ENCODE peak calls at places on chromosomes 5 and 9, in eight cellular contexts. One of them, this sample, is unnamed.

GRCh38 chr9:124843635-124844034 is 9.6 kb upstream of the WDR38 start:
- DNase-seq in hippocampal formation: no peak
- DNase-seq in RPMI7951: no peak
- DNase-seq in stimulated activated CD4-positive, alpha-beta T cell treated with anti-CD3 and anti-CD28 coated beads, TNF-alpha, amount 100 ng/mL, for 24 hours: no peak
- DNase-seq in mammary epithelial cell: no peak
- DNase-seq in activated T-helper 1 cell treated with anti-CD3 and anti-CD28 coated beads, Interleukin-12 subunit alpha, Interleukin-12 subunit beta, Interleukin-2, Interleukin-4 antibody, amounts not matched to agents 30 ng/mL and 10 ng/mL and 1 ng/mL, durations not matched to agents 14 hours and 24 hours and 36 hours: no peak
- DNase-seq in NCI-H446 treated with DMSO at 0.1 percent for 48 hours: no peak
- DNase-seq in activated CD8-positive, alpha-beta memory T cell treated with anti-CD3 and anti-CD28 coated beads for 48 hours: no peak
- DNase-seq in this sample: no peak

GRCh38 chr5:139958749-139959148 is 84.3 kb downstream of the NRG2 start:
- DNase-seq in hippocampal formation: no peak
- DNase-seq in RPMI7951: no peak
- DNase-seq in stimulated activated CD4-positive, alpha-beta T cell treated with anti-CD3 and anti-CD28 coated beads, TNF-alpha, amount 100 ng/mL, for 24 hours: no peak
- DNase-seq in mammary epithelial cell: no peak
- DNase-seq in activated T-helper 1 cell treated with anti-CD3 and anti-CD28 coated beads, Interleukin-12 subunit alpha, Interleukin-12 subunit beta, Interleukin-2, Interleukin-4 antibody, amounts not matched to agents 30 ng/mL and 10 ng/mL and 1 ng/mL, durations not matched to agents 14 hours and 24 hours and 36 hours: no peak
- DNase-seq in NCI-H446 treated with DMSO at 0.1 percent for 48 hours: no peak
- DNase-seq in activated CD8-positive, alpha-beta memory T cell treated with anti-CD3 and anti-CD28 coated beads for 48 hours: no peak
- DNase-seq in this sample: no peak

GRCh38 chr9:91378695-91379127 is 17.0 kb upstream of the AUH start:
- DNase-seq in hippocampal formation: no peak
- DNase-seq in RPMI7951: peak
- DNase-seq in stimulated activated CD4-positive, alpha-beta T cell treated with anti-CD3 and anti-CD28 coated beads, TNF-alpha, amount 100 ng/mL, for 24 hours: no peak
- DNase-seq in mammary epithelial cell: no peak
- DNase-seq in activated T-helper 1 cell treated with anti-CD3 and anti-CD28 coated beads, Interleukin-12 subunit alpha, Interleukin-12 subunit beta, Interleukin-2, Interleukin-4 antibody, amounts not matched to agents 30 ng/mL and 10 ng/mL and 1 ng/mL, durations not matched to agents 14 hours and 24 hours and 36 hours: no peak
- DNase-seq in NCI-H446 treated with DMSO at 0.1 percent for 48 hours: no peak
- DNase-seq in activated CD8-positive, alpha-beta memory T cell treated with anti-CD3 and anti-CD28 coated beads for 48 hours: no peak
- DNase-seq in this sample: no peak

GRCh38 chr9:126532951-126533910 is 80.5 kb upstream of the LMX1B start:
- DNase-seq in hippocampal formation: no peak
- DNase-seq in RPMI7951: no peak
- DNase-seq in stimulated activated CD4-positive, alpha-beta T cell treated with anti-CD3 and anti-CD28 coated beads, TNF-alpha, amount 100 ng/mL, for 24 hours: no peak
- DNase-seq in mammary epithelial cell: no peak
- DNase-seq in activated T-helper 1 cell treated with anti-CD3 and anti-CD28 coated beads, Interleukin-12 subunit alpha, Interleukin-12 subunit beta, Interleukin-2, Interleukin-4 antibody, amounts not matched to agents 30 ng/mL and 10 ng/mL and 1 ng/mL, durations not matched to agents 14 hours and 24 hours and 36 hours: no peak
- DNase-seq in NCI-H446 treated with DMSO at 0.1 percent for 48 hours: no peak
- DNase-seq in activated CD8-positive, alpha-beta memory T cell treated with anti-CD3 and anti-CD28 coated beads for 48 hours: no peak
- DNase-seq in this sample: no peak

GRCh38 chr9:93355827-93356226 is 95.7 kb upstream of the FAM120A start:
- DNase-seq in hippocampal formation: no peak
- DNase-seq in RPMI7951: no peak
- DNase-seq in stimulated activated CD4-positive, alpha-beta T cell treated with anti-CD3 and anti-CD28 coated beads, TNF-alpha, amount 100 ng/mL, for 24 hours: no peak
- DNase-seq in mammary epithelial cell: no peak
- DNase-seq in activated T-helper 1 cell treated with anti-CD3 and anti-CD28 coated beads, Interleukin-12 subunit alpha, Interleukin-12 subunit beta, Interleukin-2, Interleukin-4 antibody, amounts not matched to agents 30 ng/mL and 10 ng/mL and 1 ng/mL, durations not matched to agents 14 hours and 24 hours and 36 hours: no peak
- DNase-seq in NCI-H446 treated with DMSO at 0.1 percent for 48 hours: no peak
- DNase-seq in activated CD8-positive, alpha-beta memory T cell treated with anti-CD3 and anti-CD28 coated beads for 48 hours: no peak
- DNase-seq in this sample: no peak

GRCh38 chr5:157965989-157966388 is 107.0 kb upstream of the CLINT1 start:
- DNase-seq in hippocampal formation: no peak
- DNase-seq in RPMI7951: no peak
- DNase-seq in stimulated activated CD4-positive, alpha-beta T cell treated with anti-CD3 and anti-CD28 coated beads, TNF-alpha, amount 100 ng/mL, for 24 hours: no peak
- DNase-seq in mammary epithelial cell: no peak
- DNase-seq in activated T-helper 1 cell treated with anti-CD3 and anti-CD28 coated beads, Interleukin-12 subunit alpha, Interleukin-12 subunit beta, Interleukin-2, Interleukin-4 antibody, amounts not matched to agents 30 ng/mL and 10 ng/mL and 1 ng/mL, durations not matched to agents 14 hours and 24 hours and 36 hours: no peak
- DNase-seq in NCI-H446 treated with DMSO at 0.1 percent for 48 hours: no peak
- DNase-seq in activated CD8-positive, alpha-beta memory T cell treated with anti-CD3 and anti-CD28 coated beads for 48 hours: no peak
- DNase-seq in this sample: no peak

GRCh38 chr5:43036409-43036808 is 3.7 kb downstream of the ANXA2R start:
- DNase-seq in hippocampal formation: no peak
- DNase-seq in RPMI7951: no peak
- DNase-seq in stimulated activated CD4-positive, alpha-beta T cell treated with anti-CD3 and anti-CD28 coated beads, TNF-alpha, amount 100 ng/mL, for 24 hours: no peak
- DNase-seq in mammary epithelial cell: no peak
- DNase-seq in activated T-helper 1 cell treated with anti-CD3 and anti-CD28 coated beads, Interleukin-12 subunit alpha, Interleukin-12 subunit beta, Interleukin-2, Interleukin-4 antibody, amounts not matched to agents 30 ng/mL and 10 ng/mL and 1 ng/mL, durations not matched to agents 14 hours and 24 hours and 36 hours: no peak
- DNase-seq in NCI-H446 treated with DMSO at 0.1 percent for 48 hours: no peak
- DNase-seq in activated CD8-positive, alpha-beta memory T cell treated with anti-CD3 and anti-CD28 coated beads for 48 hours: no peak
- DNase-seq in this sample: no peak

GRCh38 chr9:18442629-18443491 is 31.1 kb upstream of the ADAMTSL1 start:
- DNase-seq in hippocampal formation: peak
- DNase-seq in RPMI7951: peak
- DNase-seq in stimulated activated CD4-positive, alpha-beta T cell treated with anti-CD3 and anti-CD28 coated beads, TNF-alpha, amount 100 ng/mL, for 24 hours: peak
- DNase-seq in mammary epithelial cell: peak
- DNase-seq in activated T-helper 1 cell treated with anti-CD3 and anti-CD28 coated beads, Interleukin-12 subunit alpha, Interleukin-12 subunit beta, Interleukin-2, Interleukin-4 antibody, amounts not matched to agents 30 ng/mL and 10 ng/mL and 1 ng/mL, durations not matched to agents 14 hours and 24 hours and 36 hours: peak
- DNase-seq in NCI-H446 treated with DMSO at 0.1 percent for 48 hours: peak
- DNase-seq in activated CD8-positive, alpha-beta memory T cell treated with anti-CD3 and anti-CD28 coated beads for 48 hours: no peak
- DNase-seq in this sample: peak

GRCh38 chr5:39063037-39063436 is 11.2 kb downstream of the RICTOR start:
- DNase-seq in hippocampal formation: no peak
- DNase-seq in RPMI7951: no peak
- DNase-seq in stimulated activated CD4-positive, alpha-beta T cell treated with anti-CD3 and anti-CD28 coated beads, TNF-alpha, amount 100 ng/mL, for 24 hours: no peak
- DNase-seq in mammary epithelial cell: peak
- DNase-seq in activated T-helper 1 cell treated with anti-CD3 and anti-CD28 coated beads, Interleukin-12 subunit alpha, Interleukin-12 subunit beta, Interleukin-2, Interleukin-4 antibody, amounts not matched to agents 30 ng/mL and 10 ng/mL and 1 ng/mL, durations not matched to agents 14 hours and 24 hours and 36 hours: no peak
- DNase-seq in NCI-H446 treated with DMSO at 0.1 percent for 48 hours: no peak
- DNase-seq in activated CD8-positive, alpha-beta memory T cell treated with anti-CD3 and anti-CD28 coated beads for 48 hours: no peak
- DNase-seq in this sample: no peak

GRCh38 chr5:172005708-172006377 is 595 bp downstream of the FBXW11 start:
- DNase-seq in hippocampal formation: no peak
- DNase-seq in RPMI7951: no peak
- DNase-seq in stimulated activated CD4-positive, alpha-beta T cell treated with anti-CD3 and anti-CD28 coated beads, TNF-alpha, amount 100 ng/mL, for 24 hours: peak
- DNase-seq in mammary epithelial cell: peak
- DNase-seq in activated T-helper 1 cell treated with anti-CD3 and anti-CD28 coated beads, Interleukin-12 subunit alpha, Interleukin-12 subunit beta, Interleukin-2, Interleukin-4 antibody, amounts not matched to agents 30 ng/mL and 10 ng/mL and 1 ng/mL, durations not matched to agents 14 hours and 24 hours and 36 hours: peak
- DNase-seq in NCI-H446 treated with DMSO at 0.1 percent for 48 hours: no peak
- DNase-seq in activated CD8-positive, alpha-beta memory T cell treated with anti-CD3 and anti-CD28 coated beads for 48 hours: peak
- DNase-seq in this sample: no peak

GRCh38 chr9:136297766-136298735 is 5.8 kb downstream of the CCDC187 start:
- DNase-seq in hippocampal formation: no peak
- DNase-seq in RPMI7951: no peak
- DNase-seq in stimulated activated CD4-positive, alpha-beta T cell treated with anti-CD3 and anti-CD28 coated beads, TNF-alpha, amount 100 ng/mL, for 24 hours: no peak
- DNase-seq in mammary epithelial cell: no peak
- DNase-seq in activated T-helper 1 cell treated with anti-CD3 and anti-CD28 coated beads, Interleukin-12 subunit alpha, Interleukin-12 subunit beta, Interleukin-2, Interleukin-4 antibody, amounts not matched to agents 30 ng/mL and 10 ng/mL and 1 ng/mL, durations not matched to agents 14 hours and 24 hours and 36 hours: no peak
- DNase-seq in NCI-H446 treated with DMSO at 0.1 percent for 48 hours: no peak
- DNase-seq in activated CD8-positive, alpha-beta memory T cell treated with anti-CD3 and anti-CD28 coated beads for 48 hours: no peak
- DNase-seq in this sample: no peak